ENCODE peak calls at places on chromosome 1, in four cellular contexts. One of them, this sample, is unnamed.

GRCh38 chr1:247357062-247357780 is 25.6 kb upstream of the ZNF496 start:
- DNase-seq in GM23338: peak
- DNase-seq in BE2C: no peak
- DNase-seq in SK-N-SH: no peak
- DNase-seq in this sample: no peak

GRCh38 chr1:162353078-162353477 is 23.6 kb downstream of the SPATA46 start:
- DNase-seq in GM23338: no peak
- DNase-seq in SK-N-SH: no peak
- DNase-seq in BE2C: no peak
- DNase-seq in this sample: no peak

GRCh38 chr1:201741763-201742342 is 87.1 kb upstream of the IPO9 start:
- DNase-seq in SK-N-SH: no peak
- DNase-seq in GM23338: no peak
- DNase-seq in BE2C: no peak
- DNase-seq in this sample: peak

GRCh38 chr1:23597635-23598388 is 38.5 kb upstream of the ID3 start:
- DNase-seq in GM23338: peak
- DNase-seq in BE2C: no peak
- DNase-seq in SK-N-SH: no peak
- DNase-seq in this sample: no peak

GRCh38 chr1:23407036-23407630 is 17.4 kb downstream of the TCEA3 start:
- DNase-seq in GM23338: no peak
- DNase-seq in SK-N-SH: no peak
- DNase-seq in BE2C: no peak
- DNase-seq in this sample: no peak

GRCh38 chr1:167486090-167486824 is 32.1 kb downstream of the CD247 start:
- DNase-seq in SK-N-SH: no peak
- DNase-seq in BE2C: no peak
- DNase-seq in GM23338: no peak
- DNase-seq in this sample: no peak

GRCh38 chr1:232996143-232996542 is 45.7 kb downstream of the NTPCR start:
- DNase-seq in SK-N-SH: no peak
- DNase-seq in BE2C: no peak
- DNase-seq in GM23338: no peak
- DNase-seq in this sample: no peak

GRCh38 chr1:153798468-153798780 is 23.2 kb downstream of the SLC27A3 start:
- DNase-seq in SK-N-SH: no peak
- DNase-seq in BE2C: no peak
- DNase-seq in GM23338: no peak
- DNase-seq in this sample: no peak

GRCh38 chr1:240797050-240797449 is 185.1 kb upstream of the GREM2 start:
- DNase-seq in GM23338: no peak
- DNase-seq in SK-N-SH: no peak
- DNase-seq in BE2C: no peak
- DNase-seq in this sample: peak

GRCh38 chr1:185693654-185694053 is 40.5 kb upstream of the HMCN1 start:
- DNase-seq in GM23338: no peak
- DNase-seq in SK-N-SH: no peak
- DNase-seq in BE2C: no peak
- DNase-seq in this sample: no peak

GRCh38 chr1:998905-999796 is 746 bp downstream of the HES4 start:
- DNase-seq in SK-N-SH: peak
- DNase-seq in GM23338: peak
- DNase-seq in BE2C: peak
- DNase-seq in this sample: no peak

GRCh38 chr1:33173091-33173490 is 8.8 kb downstream of the TRIM62 start:
- DNase-seq in GM23338: no peak
- DNase-seq in SK-N-SH: no peak
- DNase-seq in BE2C: no peak
- DNase-seq in this sample: no peak

GRCh38 chr1:212037900-212038299 is 2.4 kb downstream of the DTL start:
- DNase-seq in SK-N-SH: no peak
- DNase-seq in GM23338: no peak
- DNase-seq in BE2C: no peak
- DNase-seq in this sample: peak

GRCh38 chr1:226436472-226436854 is 28.6 kb upstream of the PARP1 start:
- DNase-seq in SK-N-SH: no peak
- DNase-seq in BE2C: no peak
- DNase-seq in GM23338: no peak
- DNase-seq in this sample: no peak

GRCh38 chr1:209485167-209485566 is 98.3 kb upstream of the CAMK1G start:
- DNase-seq in BE2C: peak
- DNase-seq in SK-N-SH: no peak
- DNase-seq in GM23338: no peak
- DNase-seq in this sample: peak

GRCh38 chr1:210617306-210617705 is 288.6 kb downstream of the HHAT start:
- DNase-seq in BE2C: no peak
- DNase-seq in GM23338: no peak
- DNase-seq in SK-N-SH: no peak
- DNase-seq in this sample: no peak

GRCh38 chr1:216566809-216567208 is 143.6 kb upstream of the USH2A start:
- DNase-seq in SK-N-SH: no peak
- DNase-seq in BE2C: peak
- DNase-seq in GM23338: peak
- DNase-seq in this sample: peak

GRCh38 chr1:242454262-242455051 is 70.0 kb downstream of the PLD5 start:
- DNase-seq in SK-N-SH: peak
- DNase-seq in GM23338: peak
- DNase-seq in BE2C: peak
- DNase-seq in this sample: peak

GRCh38 chr1:203322480-203323179 is 17.3 kb downstream of the BTG2 start:
- DNase-seq in GM23338: no peak
- DNase-seq in SK-N-SH: no peak
- DNase-seq in BE2C: no peak
- DNase-seq in this sample: no peak

GRCh38 chr1:172778461-172779455 is 119.9 kb downstream of the FASLG start:
- DNase-seq in GM23338: peak
- DNase-seq in SK-N-SH: peak
- DNase-seq in BE2C: no peak
- DNase-seq in this sample: no peak

GRCh38 chr1:207919523-207920210 is 8.7 kb upstream of the CD34 start:
- DNase-seq in BE2C: no peak
- DNase-seq in SK-N-SH: no peak
- DNase-seq in GM23338: no peak
- DNase-seq in this sample: no peak

GRCh38 chr1:55472784-55473183 is 257.6 kb upstream of the USP24 start:
- DNase-seq in SK-N-SH: no peak
- DNase-seq in BE2C: no peak
- DNase-seq in GM23338: no peak
- DNase-seq in this sample: peak

GRCh38 chr1:15957221-15958090 is 18.4 kb downstream of the ZBTB17 start:
- DNase-seq in SK-N-SH: peak
- DNase-seq in GM23338: peak
- DNase-seq in BE2C: no peak
- DNase-seq in this sample: no peak

GRCh38 chr1:59150537-59151386 is 146.1 kb upstream of the FGGY start:
- DNase-seq in GM23338: no peak
- DNase-seq in SK-N-SH: peak
- DNase-seq in BE2C: peak
- DNase-seq in this sample: peak

GRCh38 chr1:28200234-28200873 is 23.9 kb upstream of the PTAFR start:
- DNase-seq in GM23338: no peak
- DNase-seq in SK-N-SH: no peak
- DNase-seq in BE2C: no peak
- DNase-seq in this sample: no peak

GRCh38 chr1:226092955-226093354 is 30.4 kb downstream of the H3-3A start:
- DNase-seq in GM23338: no peak
- DNase-seq in SK-N-SH: no peak
- DNase-seq in BE2C: no peak
- DNase-seq in this sample: peak

GRCh38 chr1:48776400-48777218 is at the start of gene BEND5:
- DNase-seq in BE2C: peak
- DNase-seq in GM23338: peak
- DNase-seq in SK-N-SH: peak
- DNase-seq in this sample: no peak

GRCh38 chr1:211739671-211740411 is 64.4 kb upstream of the NEK2 start:
- DNase-seq in GM23338: no peak
- DNase-seq in SK-N-SH: no peak
- DNase-seq in BE2C: no peak
- DNase-seq in this sample: no peak

GRCh38 chr1:150493175-150493574 is 6.0 kb downstream of the TARS2 start:
- DNase-seq in BE2C: no peak
- DNase-seq in GM23338: no peak
- DNase-seq in SK-N-SH: no peak
- DNase-seq in this sample: peak

GRCh38 chr1:27403065-27403726 is 10.8 kb downstream of the GPR3 start:
- DNase-seq in SK-N-SH: peak
- DNase-seq in GM23338: peak
- DNase-seq in BE2C: peak
- DNase-seq in this sample: peak

GRCh38 chr1:21490774-21491482 is 18.3 kb upstream of the ALPL start:
- DNase-seq in BE2C: peak
- DNase-seq in GM23338: peak
- DNase-seq in SK-N-SH: peak
- DNase-seq in this sample: peak

GRCh38 chr1:99363531-99363930 is 99.2 kb downstream of the PLPPR4 start:
- DNase-seq in SK-N-SH: no peak
- DNase-seq in GM23338: no peak
- DNase-seq in BE2C: no peak
- DNase-seq in this sample: no peak

GRCh38 chr1:230792691-230793462 is 45.7 kb downstream of the CAPN9 start:
- DNase-seq in GM23338: no peak
- DNase-seq in BE2C: no peak
- DNase-seq in SK-N-SH: no peak
- DNase-seq in this sample: no peak
- TF ChIP-seq CTCF in GM23338: peak
- TF ChIP-seq CTCF in BE2C: no peak
- TF ChIP-seq CTCF in SK-N-SH: no peak
- TF ChIP-seq CTCF in this sample: peak

GRCh38 chr1:42533101-42533863 is 70.2 kb downstream of the CCDC30 start:
- DNase-seq in GM23338: peak
- DNase-seq in BE2C: no peak
- DNase-seq in SK-N-SH: no peak
- DNase-seq in this sample: peak
- H3K4me3 ChIP-seq in GM23338: no peak
- H3K4me3 ChIP-seq in BE2C: no peak
- H3K4me3 ChIP-seq in SK-N-SH: no peak
- H3K4me3 ChIP-seq in this sample: no peak

GRCh38 chr1:7301346-7301993 is 469.6 kb upstream of the VAMP3 start:
- DNase-seq in BE2C: no peak
- DNase-seq in GM23338: no peak
- DNase-seq in SK-N-SH: no peak
- DNase-seq in this sample: no peak

GRCh38 chr1:7302126-7302525 is 469.0 kb upstream of the VAMP3 start:
- DNase-seq in GM23338: no peak
- DNase-seq in BE2C: no peak
- DNase-seq in SK-N-SH: no peak
- DNase-seq in this sample: no peak

GRCh38 chr1:7303554-7304347 is 467.3 kb upstream of the VAMP3 start:
- DNase-seq in GM23338: no peak
- DNase-seq in SK-N-SH: no peak
- DNase-seq in BE2C: no peak
- DNase-seq in this sample: no peak

GRCh38 chr1:7300893-7301292 is 470.2 kb upstream of the VAMP3 start:
- DNase-seq in BE2C: no peak
- DNase-seq in GM23338: no peak
- DNase-seq in SK-N-SH: no peak
- DNase-seq in this sample: peak

GRCh38 chr1:7302873-7303272 is 468.2 kb upstream of the VAMP3 start:
- DNase-seq in GM23338: no peak
- DNase-seq in SK-N-SH: peak
- DNase-seq in BE2C: peak
- DNase-seq in this sample: no peak
- TF ChIP-seq CTCF in GM23338: no peak
- TF ChIP-seq CTCF in SK-N-SH: peak
- TF ChIP-seq CTCF in BE2C: peak
- TF ChIP-seq CTCF in this sample: peak

GRCh38 chr1:245512980-245513578 is 358.3 kb downstream of the KIF26B start:
- DNase-seq in SK-N-SH: peak
- DNase-seq in BE2C: peak
- DNase-seq in GM23338: peak
- DNase-seq in this sample: no peak
- H3K4me3 ChIP-seq in SK-N-SH: peak
- H3K4me3 ChIP-seq in BE2C: peak
- H3K4me3 ChIP-seq in GM23338: no peak
- H3K4me3 ChIP-seq in this sample: no peak

GRCh38 chr1:197763307-197763706 is 12.0 kb downstream of the DENND1B start:
- DNase-seq in SK-N-SH: no peak
- DNase-seq in GM23338: no peak
- DNase-seq in BE2C: no peak
- DNase-seq in this sample: no peak
- TF ChIP-seq CTCF in SK-N-SH: no peak
- TF ChIP-seq CTCF in GM23338: no peak
- TF ChIP-seq CTCF in BE2C: no peak
- TF ChIP-seq CTCF in this sample: no peak

This sample was measured in epithelial cell of esophagus.